ENCODE peak calls at places on chromosomes 13 and 19, in seven cellular contexts. One of them, this sample, is unnamed.

GRCh38 chr19:1953441-1954094 is 12.6 kb downstream of the CSNK1G2 start:
- DNase-seq in IMR-90: no peak
- DNase-seq in neuronal stem cell: no peak
- DNase-seq in H1: no peak
- DNase-seq in H9: no peak
- DNase-seq in mesendoderm: no peak
- DNase-seq in trophoblast cell: no peak
- DNase-seq in this sample: no peak

GRCh38 chr13:114241918-114242317 is 7.2 kb downstream of the CDC16 start:
- DNase-seq in IMR-90: peak
- DNase-seq in neuronal stem cell: no peak
- DNase-seq in H1: no peak
- DNase-seq in H9: no peak
- DNase-seq in mesendoderm: no peak
- DNase-seq in trophoblast cell: no peak
- DNase-seq in this sample: no peak

GRCh38 chr13:41500501-41500900 is 43.2 kb downstream of the RGCC start:
- DNase-seq in IMR-90: no peak
- DNase-seq in neuronal stem cell: no peak
- DNase-seq in H1: no peak
- DNase-seq in H9: no peak
- DNase-seq in mesendoderm: no peak
- DNase-seq in trophoblast cell: no peak
- DNase-seq in this sample: no peak

GRCh38 chr19:42316223-42317211 is 3.4 kb downstream of the TMEM145 start:
- DNase-seq in IMR-90: peak
- DNase-seq in neuronal stem cell: no peak
- DNase-seq in H1: no peak
- DNase-seq in H9: no peak
- DNase-seq in mesendoderm: no peak
- DNase-seq in trophoblast cell: no peak
- DNase-seq in this sample: no peak

GRCh38 chr13:77388944-77389616 is 62.2 kb upstream of the MYCBP2 start:
- DNase-seq in IMR-90: no peak
- DNase-seq in neuronal stem cell: no peak
- DNase-seq in H1: no peak
- DNase-seq in H9: no peak
- DNase-seq in mesendoderm: no peak
- DNase-seq in trophoblast cell: no peak
- DNase-seq in this sample: no peak

GRCh38 chr19:37692956-37693660 is 26.5 kb downstream of the ZNF607 start:
- DNase-seq in IMR-90: no peak
- DNase-seq in neuronal stem cell: no peak
- DNase-seq in H1: no peak
- DNase-seq in H9: no peak
- DNase-seq in mesendoderm: no peak
- DNase-seq in trophoblast cell: no peak
- DNase-seq in this sample: no peak

GRCh38 chr13:99656843-99657506 is 155.7 kb downstream of the TM9SF2 start:
- DNase-seq in IMR-90: no peak
- DNase-seq in neuronal stem cell: no peak
- DNase-seq in H1: no peak
- DNase-seq in H9: no peak
- DNase-seq in mesendoderm: peak
- DNase-seq in trophoblast cell: no peak
- DNase-seq in this sample: no peak

GRCh38 chr13:85728831-85729230 is 70.4 kb downstream of the SLITRK6 start:
- DNase-seq in IMR-90: peak
- DNase-seq in neuronal stem cell: no peak
- DNase-seq in H1: no peak
- DNase-seq in H9: no peak
- DNase-seq in mesendoderm: no peak
- DNase-seq in trophoblast cell: no peak
- DNase-seq in this sample: peak

GRCh38 chr13:38637576-38637975 is 49.3 kb upstream of the FREM2 start:
- DNase-seq in IMR-90: no peak
- DNase-seq in neuronal stem cell: no peak
- DNase-seq in H1: no peak
- DNase-seq in H9: no peak
- DNase-seq in mesendoderm: no peak
- DNase-seq in trophoblast cell: no peak
- DNase-seq in this sample: no peak

GRCh38 chr13:99996177-99996705 is 14.7 kb downstream of the ZIC2 start:
- DNase-seq in IMR-90: no peak
- DNase-seq in neuronal stem cell: peak
- DNase-seq in H1: no peak
- DNase-seq in H9: no peak
- DNase-seq in mesendoderm: no peak
- DNase-seq in trophoblast cell: no peak
- DNase-seq in this sample: peak

GRCh38 chr19:18666784-18667183 is 16.7 kb upstream of the CRTC1 start:
- DNase-seq in IMR-90: no peak
- DNase-seq in neuronal stem cell: no peak
- DNase-seq in H1: no peak
- DNase-seq in H9: no peak
- DNase-seq in mesendoderm: no peak
- DNase-seq in trophoblast cell: no peak
- DNase-seq in this sample: no peak

GRCh38 chr19:7426986-7427385 is 61.8 kb downstream of the PEX11G start:
- DNase-seq in IMR-90: no peak
- DNase-seq in neuronal stem cell: no peak
- DNase-seq in H1: no peak
- DNase-seq in H9: no peak
- DNase-seq in mesendoderm: no peak
- DNase-seq in trophoblast cell: no peak
- DNase-seq in this sample: no peak

GRCh38 chr19:46537136-46538097 is 41.8 kb upstream of the PNMA8B start:
- DNase-seq in IMR-90: peak
- DNase-seq in neuronal stem cell: no peak
- DNase-seq in H1: peak
- DNase-seq in H9: peak
- DNase-seq in mesendoderm: peak
- DNase-seq in trophoblast cell: peak
- DNase-seq in this sample: peak

GRCh38 chr13:51675877-51676276 is 91.6 kb downstream of the WDFY2 start:
- DNase-seq in IMR-90: no peak
- DNase-seq in neuronal stem cell: no peak
- DNase-seq in H1: no peak
- DNase-seq in H9: no peak
- DNase-seq in mesendoderm: no peak
- DNase-seq in trophoblast cell: no peak
- DNase-seq in this sample: no peak

GRCh38 chr13:112974676-112975075 is 5.7 kb downstream of the MCF2L start:
- DNase-seq in IMR-90: no peak
- DNase-seq in neuronal stem cell: no peak
- DNase-seq in H1: no peak
- DNase-seq in H9: no peak
- DNase-seq in mesendoderm: no peak
- DNase-seq in trophoblast cell: no peak
- DNase-seq in this sample: no peak

GRCh38 chr13:91133941-91134772 is 213.3 kb upstream of the MIR17HG start:
- DNase-seq in IMR-90: peak
- DNase-seq in neuronal stem cell: peak
- DNase-seq in H1: no peak
- DNase-seq in H9: peak
- DNase-seq in mesendoderm: peak
- DNase-seq in trophoblast cell: peak
- DNase-seq in this sample: peak

GRCh38 chr19:4059931-4060620 is 6.6 kb downstream of the ZBTB7A start:
- DNase-seq in IMR-90: no peak
- DNase-seq in neuronal stem cell: no peak
- DNase-seq in H1: no peak
- DNase-seq in H9: peak
- DNase-seq in mesendoderm: no peak
- DNase-seq in trophoblast cell: no peak
- DNase-seq in this sample: no peak

GRCh38 chr13:45628094-45628493 is 12.6 kb upstream of the ERICH6B start:
- DNase-seq in IMR-90: no peak
- DNase-seq in neuronal stem cell: no peak
- DNase-seq in H1: no peak
- DNase-seq in H9: no peak
- DNase-seq in mesendoderm: peak
- DNase-seq in trophoblast cell: no peak
- DNase-seq in this sample: no peak

GRCh38 chr19:4597975-4598671 is 38.6 kb upstream of the SEMA6B start:
- DNase-seq in IMR-90: no peak
- DNase-seq in neuronal stem cell: peak
- DNase-seq in H1: peak
- DNase-seq in H9: peak
- DNase-seq in mesendoderm: peak
- DNase-seq in trophoblast cell: no peak
- DNase-seq in this sample: peak

GRCh38 chr19:5336195-5336965 is 4.2 kb downstream of the PTPRS start:
- DNase-seq in IMR-90: no peak
- DNase-seq in neuronal stem cell: no peak
- DNase-seq in H1: no peak
- DNase-seq in H9: no peak
- DNase-seq in mesendoderm: no peak
- DNase-seq in trophoblast cell: no peak
- DNase-seq in this sample: no peak

GRCh38 chr13:37069597-37070103 is 10.2 kb upstream of the SUPT20H start:
- DNase-seq in IMR-90: no peak
- DNase-seq in neuronal stem cell: no peak
- DNase-seq in H1: no peak
- DNase-seq in H9: no peak
- DNase-seq in mesendoderm: no peak
- DNase-seq in trophoblast cell: no peak
- DNase-seq in this sample: no peak

GRCh38 chr13:37070956-37071355 is 11.5 kb upstream of the SUPT20H start:
- DNase-seq in IMR-90: peak
- DNase-seq in neuronal stem cell: no peak
- DNase-seq in H1: no peak
- DNase-seq in H9: no peak
- DNase-seq in mesendoderm: no peak
- DNase-seq in trophoblast cell: no peak
- DNase-seq in this sample: no peak

GRCh38 chr13:37070145-37070695 is 10.7 kb upstream of the SUPT20H start:
- DNase-seq in IMR-90: no peak
- DNase-seq in neuronal stem cell: no peak
- DNase-seq in H1: no peak
- DNase-seq in H9: no peak
- DNase-seq in mesendoderm: no peak
- DNase-seq in trophoblast cell: no peak
- DNase-seq in this sample: no peak

GRCh38 chr13:37074703-37075102 is 15.2 kb upstream of the SUPT20H start:
- DNase-seq in IMR-90: peak
- DNase-seq in neuronal stem cell: no peak
- DNase-seq in H1: no peak
- DNase-seq in H9: no peak
- DNase-seq in mesendoderm: peak
- DNase-seq in trophoblast cell: no peak
- DNase-seq in this sample: peak

GRCh38 chr13:37072024-37072423 is 12.5 kb upstream of the SUPT20H start:
- DNase-seq in IMR-90: no peak
- DNase-seq in neuronal stem cell: no peak
- DNase-seq in H1: no peak
- DNase-seq in H9: no peak
- DNase-seq in mesendoderm: no peak
- DNase-seq in trophoblast cell: no peak
- DNase-seq in this sample: no peak
- H2BK5ac ChIP-seq in IMR-90: no peak
- H2BK5ac ChIP-seq in neuronal stem cell: no peak
- H2BK5ac ChIP-seq in H1: no peak
- H2BK5ac ChIP-seq in H9: no peak
- H2BK5ac ChIP-seq in mesendoderm: no peak
- H2BK5ac ChIP-seq in trophoblast cell: no peak
- H2BK5ac ChIP-seq in this sample: no peak

GRCh38 chr19:50324331-50324730 is 4.8 kb downstream of the KCNC3 start:
- DNase-seq in IMR-90: no peak
- DNase-seq in neuronal stem cell: no peak
- DNase-seq in H1: no peak
- DNase-seq in H9: no peak
- DNase-seq in mesendoderm: no peak
- DNase-seq in trophoblast cell: no peak
- DNase-seq in this sample: no peak
- H3K4ac ChIP-seq in IMR-90: no peak
- H3K4ac ChIP-seq in neuronal stem cell: no peak
- H3K4ac ChIP-seq in H1: no peak
- H3K4ac ChIP-seq in H9: no peak
- H3K4ac ChIP-seq in mesendoderm: no peak
- H3K4ac ChIP-seq in trophoblast cell: no peak
- H3K4ac ChIP-seq in this sample: no peak

DNA sequence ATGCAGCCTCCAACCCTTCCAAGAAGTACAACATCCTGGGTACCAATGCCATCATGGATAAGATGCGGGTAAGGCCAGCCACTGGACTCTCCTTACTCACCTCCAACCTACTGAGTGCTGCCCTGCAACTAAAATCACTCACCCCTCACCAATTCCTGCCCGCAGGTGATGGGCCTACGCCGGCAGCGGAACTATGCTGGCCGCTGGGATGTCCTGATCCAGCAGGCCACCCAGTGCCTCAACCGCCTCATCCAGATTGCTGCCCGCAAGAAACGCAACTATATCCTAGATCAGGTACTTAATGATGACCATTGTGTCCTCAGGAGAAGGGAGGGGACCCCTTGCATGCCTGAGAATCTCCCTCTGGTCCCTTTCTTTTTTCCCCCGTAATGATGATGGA is 15.6 kb upstream of the CCDC97 start:
- DNase-seq in IMR-90: no peak
- DNase-seq in neuronal stem cell: no peak
- DNase-seq in H1: no peak
- DNase-seq in H9: no peak
- DNase-seq in mesendoderm: no peak
- DNase-seq in trophoblast cell: peak
- DNase-seq in this sample: no peak
- H4K8ac ChIP-seq in IMR-90: no peak
- H4K8ac ChIP-seq in neuronal stem cell: no peak
- H4K8ac ChIP-seq in H1: no peak
- H4K8ac ChIP-seq in H9: no peak
- H4K8ac ChIP-seq in mesendoderm: no peak
- H4K8ac ChIP-seq in trophoblast cell: no peak
- H4K8ac ChIP-seq in this sample: no peak

DNA sequence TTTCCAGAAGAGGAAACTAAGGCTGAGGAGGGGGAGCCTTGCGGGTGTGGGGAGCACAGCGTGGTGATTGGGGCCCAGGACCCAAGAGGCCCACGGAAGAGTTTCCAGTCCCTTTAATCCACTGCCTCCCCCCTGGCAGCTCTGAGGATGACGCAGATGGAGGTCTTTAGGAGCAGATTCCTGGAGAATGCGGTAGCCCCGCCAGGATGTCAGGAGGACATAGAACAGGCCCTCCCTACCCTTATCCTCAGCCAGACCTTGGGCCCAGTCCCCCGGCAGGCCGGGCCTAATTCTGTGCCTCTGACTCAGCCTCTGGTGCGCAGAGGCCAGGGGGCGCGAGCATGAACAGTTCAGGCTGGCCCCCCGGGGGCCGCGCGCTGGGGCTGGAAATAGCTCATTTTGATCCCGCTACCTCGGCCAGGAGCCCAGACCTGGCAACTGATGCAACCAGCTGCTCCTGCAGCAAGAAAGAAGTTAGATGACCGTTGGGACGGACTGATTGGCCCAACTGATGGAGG is 461 bp upstream of the HSPB6 start:
- DNase-seq in IMR-90: peak
- DNase-seq in neuronal stem cell: no peak
- DNase-seq in H1: no peak
- DNase-seq in H9: no peak
- DNase-seq in mesendoderm: peak
- DNase-seq in trophoblast cell: peak
- DNase-seq in this sample: peak
- H2BK5ac ChIP-seq in IMR-90: peak
- H2BK5ac ChIP-seq in neuronal stem cell: peak
- H2BK5ac ChIP-seq in H1: no peak
- H2BK5ac ChIP-seq in H9: no peak
- H2BK5ac ChIP-seq in mesendoderm: no peak
- H2BK5ac ChIP-seq in trophoblast cell: peak
- H2BK5ac ChIP-seq in this sample: peak

This sample was measured in mesenchymal stem cell.